ENCODE peak calls at places on chromosomes 7 and 10, in four cellular contexts. Y is HEK293T, C is GM12878, M is K562. B is an unnamed sample.

GRCh38 chr7:91569702-91570457 is 305.6 kb downstream of the FZD1 start:
- DNase-seq in M (no peak), Y (no peak), C (no peak), B (no peak)

GRCh38 chr7:12719141-12719919 is 31.9 kb downstream of the ARL4A start:
- DNase-seq in M (peak; percentile 35), C (no peak), Y (no peak), B (no peak)

GRCh38 chr7:84981038-84981601 is 205.7 kb downstream of the SEMA3D start:
- DNase-seq in C (no peak), Y (no peak), M (no peak), B (no peak)

GRCh38 chr7:38229386-38229785 is 44.0 kb downstream of the TARP start:
- DNase-seq in M (no peak), C (no peak), Y (no peak), B (no peak)

GRCh38 chr7:6640246-6640721 is 3.2 kb downstream of the ZNF316 start:
- DNase-seq in M (peak; percentile 68), C (no peak), Y (no peak), B (no peak)

GRCh38 chr10:81403451-81403850 is 471.5 kb upstream of the NRG3 start:
- DNase-seq in M (no peak), Y (no peak), C (no peak), B (no peak)

GRCh38 chr10:70934701-70935100 is 46.3 kb upstream of the PCBD1 start:
- DNase-seq in M (no peak), C (no peak), Y (no peak), B (no peak)

GRCh38 chr7:103499976-103500375 is 54.0 kb upstream of the SLC26A5 start:
- DNase-seq in C (no peak), M (no peak), Y (no peak), B (no peak)

GRCh38 chr10:36555036-36555435 is 570.4 kb upstream of the ANKRD30A start:
- DNase-seq in M (no peak), C (no peak), Y (no peak), B (no peak)

GRCh38 chr7:83655951-83656556 is 7.1 kb upstream of the SEMA3E start:
- DNase-seq in M (peak; percentile 14), C (peak; percentile 7), Y (peak; percentile 38), B (peak; percentile 26)

GRCh38 chr7:47721670-47722069 is 139.8 kb upstream of the TNS3 start:
- DNase-seq in Y (no peak), M (peak; percentile 27), C (no peak), B (no peak)

GRCh38 chr7:21850531-21851285 is 95.0 kb downstream of the CDCA7L start:
- DNase-seq in C (no peak), M (no peak), Y (no peak), B (no peak)

GRCh38 chr7:130151591-130152269 is 53.5 kb downstream of the TMEM209 start:
- DNase-seq in M (no peak), Y (no peak), C (no peak), B (no peak)

GRCh38 chr10:127298396-127298795 is 102.0 kb upstream of the INSYN2A start:
- DNase-seq in C (no peak), M (no peak), Y (no peak), B (no peak)

DNA sequence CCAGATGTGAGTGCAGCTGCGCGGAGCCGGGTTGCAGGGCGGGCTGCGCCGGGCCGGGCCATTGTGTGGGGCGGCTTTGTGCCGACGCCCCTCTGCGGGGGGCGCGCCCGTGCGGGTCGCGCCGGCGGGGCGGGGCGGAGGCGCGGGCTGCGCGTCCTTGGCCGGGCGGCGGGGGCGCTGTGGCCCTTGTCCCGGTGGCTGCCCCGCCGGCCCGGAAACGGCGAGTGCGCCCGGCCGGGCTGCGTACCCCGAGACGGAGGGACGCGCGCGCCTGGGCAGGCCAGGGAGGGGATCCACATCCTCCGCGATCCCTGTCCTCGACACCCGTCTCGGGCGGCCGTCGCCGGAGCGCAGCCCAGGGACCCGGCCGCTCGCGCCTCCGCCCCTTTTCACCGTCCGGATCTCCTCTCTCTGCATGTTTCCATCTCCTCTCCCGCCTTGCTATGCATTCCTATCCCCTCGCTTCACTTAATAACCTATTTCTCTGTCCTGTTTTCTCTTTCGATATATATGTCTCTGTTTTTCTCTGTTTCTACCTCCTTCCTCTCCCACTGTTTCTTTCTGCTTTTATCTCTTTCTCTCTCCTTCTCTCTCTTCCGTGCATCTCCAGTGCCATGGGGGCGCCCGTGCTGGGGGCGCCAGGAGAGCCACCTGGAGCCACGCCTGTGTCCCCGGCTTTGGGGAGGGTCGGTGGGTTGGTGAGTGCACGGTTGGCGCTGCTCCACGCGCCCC is 765 bp downstream of the PFKFB3 start:
- DNase-seq in Y (peak; percentile 77), C (no peak), M (peak; percentile 91), B (no peak)
- TF ChIP-seq FOXK2 in Y (no peak), C (no peak), M (peak; percentile 31), B (no peak)

GRCh38 chr10:17779761-17780160 is 27.8 kb downstream of the TMEM236 start:
- DNase-seq in C (no peak), Y (no peak), M (no peak), B (no peak)

GRCh38 chr10:17782921-17783665 is 26.1 kb upstream of the MRC1 start:
- DNase-seq in Y (no peak), C (no peak), M (no peak), B (no peak)

GRCh38 chr10:17781856-17782255 is 27.3 kb upstream of the MRC1 start:
- DNase-seq in Y (no peak), M (no peak), C (no peak), B (peak; percentile 20)

GRCh38 chr10:17783751-17784150 is 25.4 kb upstream of the MRC1 start:
- DNase-seq in C (no peak), M (no peak), Y (no peak), B (no peak)

DNA sequence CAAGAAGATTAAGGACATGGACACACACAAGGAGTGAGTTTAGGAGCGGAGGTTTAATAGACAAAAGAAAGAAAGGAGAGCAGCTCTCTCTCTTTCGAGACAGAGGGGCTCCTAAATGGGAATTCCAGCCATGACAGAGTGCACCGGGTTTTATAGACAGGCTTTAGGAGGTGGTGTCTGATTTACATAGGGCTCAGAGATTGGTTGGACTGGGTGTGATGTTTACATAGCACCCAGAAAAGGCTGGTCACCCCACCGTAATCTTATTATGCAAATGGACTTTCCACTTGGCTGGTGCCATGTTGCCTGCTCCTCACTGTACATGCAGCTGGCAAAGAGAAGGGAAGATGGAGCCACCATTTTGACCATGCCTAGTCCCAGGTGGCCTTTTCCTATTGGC is 28.4 kb upstream of the MRC1 start:
- DNase-seq in C (no peak), Y (no peak), M (no peak), B (no peak)
- TF ChIP-seq FOXK2 in C (no peak), Y (no peak), M (no peak), B (no peak)

GRCh38 chr10:34507217-34507616 is 307.9 kb downstream of the PARD3 start:
- DNase-seq in Y (no peak), M (no peak), C (no peak), B (no peak)
- TF ChIP-seq FOXK2 in Y (no peak), M (no peak), C (no peak), B (no peak)

GRCh38 chr10:86779267-86780017 is 23.0 kb downstream of the BMPR1A start:
- DNase-seq in Y (no peak), C (no peak), M (no peak), B (no peak)
- TF ChIP-seq FOXK2 in Y (no peak), C (no peak), M (no peak), B (no peak)

GRCh38 chr7:1056785-1057410 is 12.6 kb downstream of the GPR146 start:
- DNase-seq in Y (no peak), C (no peak), M (no peak), B (no peak)
- TF ChIP-seq FOXK2 in Y (no peak), C (no peak), M (no peak), B (no peak)

GRCh38 chr10:57979466-57979865 is 288.2 kb downstream of the IPMK start:
- DNase-seq in M (no peak), Y (no peak), C (no peak), B (no peak)

GRCh38 chr10:57982091-57982490 is 285.6 kb downstream of the IPMK start:
- DNase-seq in Y (no peak), C (no peak), M (no peak), B (no peak)

GRCh38 chr10:57979986-57980385 is 287.7 kb downstream of the IPMK start:
- DNase-seq in M (no peak), Y (no peak), C (no peak), B (no peak)

GRCh38 chr10:57986422-57986821 is 281.3 kb downstream of the IPMK start:
- DNase-seq in Y (no peak), M (no peak), C (no peak), B (peak; percentile 2)

DNA sequence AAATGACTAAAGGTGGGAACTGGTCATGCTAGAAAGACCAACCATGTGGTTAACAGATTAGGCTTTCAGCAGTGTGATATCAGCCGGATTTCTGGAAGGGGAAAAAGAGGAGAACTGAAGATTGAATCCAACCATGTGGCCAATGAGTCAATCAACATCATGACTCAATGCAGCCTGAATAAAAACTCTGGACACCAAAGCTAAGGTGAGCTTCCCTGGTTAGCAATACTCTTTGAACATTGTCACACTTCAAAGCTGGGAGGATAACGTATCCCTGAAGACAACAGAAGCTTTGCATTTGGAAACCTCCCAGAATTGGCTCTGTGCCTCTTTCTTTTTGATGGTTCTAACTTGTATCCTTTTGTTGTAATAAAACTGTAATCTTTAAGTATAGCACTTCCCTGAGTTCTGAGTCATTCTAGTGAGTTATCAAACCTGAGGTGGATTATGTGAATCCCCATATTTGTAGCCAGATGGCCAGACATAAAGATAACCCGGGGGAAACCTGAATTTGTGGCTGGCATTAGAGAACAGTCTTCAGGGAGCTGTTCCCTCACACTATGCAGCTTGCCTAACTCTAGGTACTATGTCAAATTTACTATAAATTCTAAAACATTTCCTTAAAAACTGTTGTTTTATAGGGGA is 284.3 kb downstream of the IPMK start:
- DNase-seq in C (no peak), M (no peak), Y (no peak), B (no peak)
- TF ChIP-seq FOXK2 in C (no peak), M (no peak), Y (no peak), B (no peak)